ENCODE peak calls at places on chromosomes 4 and X, in six cellular contexts. One of them, this sample, is unnamed.
A peak's percentile ranks its signal among the peaks of the same experiment; 100 is the strongest.

GRCh38 chr4:189202182-189202868 is 738.3 kb upstream of the FRG1 start:
- DNase-seq in NCI-H226: no peak
- DNase-seq in NCI-H345: peak; percentile 51
- DNase-seq in T-cell: no peak
- DNase-seq in activated CD4-positive, alpha-beta T cell treated with anti-CD3 and anti-CD28 coated beads for 48 hours: peak; percentile 52
- DNase-seq in activated CD8-positive, alpha-beta memory T cell treated with anti-CD3 and anti-CD28 coated beads for 48 hours: no peak
- DNase-seq in this sample: peak; percentile 87

GRCh38 chr4:150540536-150540935 is 41.4 kb upstream of the MAB21L2 start:
- DNase-seq in NCI-H226: no peak
- DNase-seq in NCI-H345: no peak
- DNase-seq in T-cell: no peak
- DNase-seq in activated CD4-positive, alpha-beta T cell treated with anti-CD3 and anti-CD28 coated beads for 48 hours: no peak
- DNase-seq in activated CD8-positive, alpha-beta memory T cell treated with anti-CD3 and anti-CD28 coated beads for 48 hours: no peak
- DNase-seq in this sample: no peak

GRCh38 chr4:96784336-96784735 is 944.4 kb downstream of the PDHA2 start:
- DNase-seq in NCI-H226: no peak
- DNase-seq in NCI-H345: no peak
- DNase-seq in T-cell: no peak
- DNase-seq in activated CD4-positive, alpha-beta T cell treated with anti-CD3 and anti-CD28 coated beads for 48 hours: no peak
- DNase-seq in activated CD8-positive, alpha-beta memory T cell treated with anti-CD3 and anti-CD28 coated beads for 48 hours: no peak
- DNase-seq in this sample: no peak

GRCh38 chr4:180610317-180610716 is 1632.9 kb upstream of the TENM3 start:
- DNase-seq in NCI-H226: no peak
- DNase-seq in NCI-H345: no peak
- DNase-seq in T-cell: no peak
- DNase-seq in activated CD4-positive, alpha-beta T cell treated with anti-CD3 and anti-CD28 coated beads for 48 hours: no peak
- DNase-seq in activated CD8-positive, alpha-beta memory T cell treated with anti-CD3 and anti-CD28 coated beads for 48 hours: no peak
- DNase-seq in this sample: no peak

GRCh38 chr4:122000849-122001248 is 49.0 kb upstream of the TRPC3 start:
- DNase-seq in NCI-H226: no peak
- DNase-seq in NCI-H345: no peak
- DNase-seq in T-cell: no peak
- DNase-seq in activated CD4-positive, alpha-beta T cell treated with anti-CD3 and anti-CD28 coated beads for 48 hours: no peak
- DNase-seq in activated CD8-positive, alpha-beta memory T cell treated with anti-CD3 and anti-CD28 coated beads for 48 hours: no peak
- DNase-seq in this sample: no peak

GRCh38 chr4:73964862-73965611 is 16.8 kb downstream of the PF4 start:
- DNase-seq in NCI-H226: no peak
- DNase-seq in NCI-H345: no peak
- DNase-seq in T-cell: no peak
- DNase-seq in activated CD4-positive, alpha-beta T cell treated with anti-CD3 and anti-CD28 coated beads for 48 hours: no peak
- DNase-seq in activated CD8-positive, alpha-beta memory T cell treated with anti-CD3 and anti-CD28 coated beads for 48 hours: no peak
- DNase-seq in this sample: no peak

GRCh38 chr4:147831452-147832192 is 99.7 kb downstream of the ARHGAP10 start:
- DNase-seq in NCI-H226: peak; percentile 72
- DNase-seq in NCI-H345: no peak
- DNase-seq in T-cell: no peak
- DNase-seq in activated CD4-positive, alpha-beta T cell treated with anti-CD3 and anti-CD28 coated beads for 48 hours: no peak
- DNase-seq in activated CD8-positive, alpha-beta memory T cell treated with anti-CD3 and anti-CD28 coated beads for 48 hours: no peak
- DNase-seq in this sample: no peak

GRCh38 chrX:132015875-132016274 is 7.2 kb upstream of the STK26 start:
- DNase-seq in NCI-H226: no peak
- DNase-seq in NCI-H345: no peak
- DNase-seq in T-cell: no peak
- DNase-seq in activated CD4-positive, alpha-beta T cell treated with anti-CD3 and anti-CD28 coated beads for 48 hours: no peak
- DNase-seq in activated CD8-positive, alpha-beta memory T cell treated with anti-CD3 and anti-CD28 coated beads for 48 hours: no peak
- DNase-seq in this sample: no peak

GRCh38 chr4:10664408-10664807 is 20.2 kb downstream of the CLNK start:
- DNase-seq in NCI-H226: no peak
- DNase-seq in NCI-H345: no peak
- DNase-seq in T-cell: no peak
- DNase-seq in activated CD4-positive, alpha-beta T cell treated with anti-CD3 and anti-CD28 coated beads for 48 hours: no peak
- DNase-seq in activated CD8-positive, alpha-beta memory T cell treated with anti-CD3 and anti-CD28 coated beads for 48 hours: no peak
- DNase-seq in this sample: peak; percentile 38

GRCh38 chrX:151984328-151984727 is 9.9 kb upstream of the GABRE start:
- DNase-seq in NCI-H226: peak; percentile 63
- DNase-seq in NCI-H345: no peak
- DNase-seq in T-cell: no peak
- DNase-seq in activated CD4-positive, alpha-beta T cell treated with anti-CD3 and anti-CD28 coated beads for 48 hours: no peak
- DNase-seq in activated CD8-positive, alpha-beta memory T cell treated with anti-CD3 and anti-CD28 coated beads for 48 hours: no peak
- DNase-seq in this sample: peak; percentile 70

GRCh38 chr4:9924750-9925149 is 96.5 kb downstream of the SLC2A9 start:
- DNase-seq in NCI-H226: no peak
- DNase-seq in NCI-H345: peak; percentile 4
- DNase-seq in T-cell: no peak
- DNase-seq in activated CD4-positive, alpha-beta T cell treated with anti-CD3 and anti-CD28 coated beads for 48 hours: no peak
- DNase-seq in activated CD8-positive, alpha-beta memory T cell treated with anti-CD3 and anti-CD28 coated beads for 48 hours: no peak
- DNase-seq in this sample: no peak

GRCh38 chr4:127240721-127241120 is 392.0 kb upstream of the INTU start:
- DNase-seq in NCI-H226: no peak
- DNase-seq in NCI-H345: no peak
- DNase-seq in T-cell: no peak
- DNase-seq in activated CD4-positive, alpha-beta T cell treated with anti-CD3 and anti-CD28 coated beads for 48 hours: no peak
- DNase-seq in activated CD8-positive, alpha-beta memory T cell treated with anti-CD3 and anti-CD28 coated beads for 48 hours: no peak
- DNase-seq in this sample: no peak

GRCh38 chr4:175536852-175537453 is 275.1 kb downstream of the GPM6A start:
- DNase-seq in NCI-H226: no peak
- DNase-seq in NCI-H345: peak; percentile 48
- DNase-seq in T-cell: no peak
- DNase-seq in activated CD4-positive, alpha-beta T cell treated with anti-CD3 and anti-CD28 coated beads for 48 hours: no peak
- DNase-seq in activated CD8-positive, alpha-beta memory T cell treated with anti-CD3 and anti-CD28 coated beads for 48 hours: no peak
- DNase-seq in this sample: no peak

GRCh38 chr4:26369132-26370036 is 48.6 kb downstream of the RBPJ start:
- DNase-seq in NCI-H226: no peak
- DNase-seq in NCI-H345: no peak
- DNase-seq in T-cell: no peak
- DNase-seq in activated CD4-positive, alpha-beta T cell treated with anti-CD3 and anti-CD28 coated beads for 48 hours: no peak
- DNase-seq in activated CD8-positive, alpha-beta memory T cell treated with anti-CD3 and anti-CD28 coated beads for 48 hours: no peak
- DNase-seq in this sample: no peak

GRCh38 chr4:112289407-112290253 is 3.9 kb upstream of the TIFA start:
- DNase-seq in NCI-H226: no peak
- DNase-seq in NCI-H345: no peak
- DNase-seq in T-cell: no peak
- DNase-seq in activated CD4-positive, alpha-beta T cell treated with anti-CD3 and anti-CD28 coated beads for 48 hours: no peak
- DNase-seq in activated CD8-positive, alpha-beta memory T cell treated with anti-CD3 and anti-CD28 coated beads for 48 hours: no peak
- DNase-seq in this sample: no peak

GRCh38 chr4:128281354-128281753 is 6.3 kb downstream of the PGRMC2 start:
- DNase-seq in NCI-H226: no peak
- DNase-seq in NCI-H345: no peak
- DNase-seq in T-cell: no peak
- DNase-seq in activated CD4-positive, alpha-beta T cell treated with anti-CD3 and anti-CD28 coated beads for 48 hours: no peak
- DNase-seq in activated CD8-positive, alpha-beta memory T cell treated with anti-CD3 and anti-CD28 coated beads for 48 hours: no peak
- DNase-seq in this sample: no peak

GRCh38 chrX:56764975-56765791 is 36.1 kb downstream of the NBDY start:
- DNase-seq in NCI-H226: no peak
- DNase-seq in NCI-H345: no peak
- DNase-seq in T-cell: no peak
- DNase-seq in activated CD4-positive, alpha-beta T cell treated with anti-CD3 and anti-CD28 coated beads for 48 hours: peak; percentile 18
- DNase-seq in activated CD8-positive, alpha-beta memory T cell treated with anti-CD3 and anti-CD28 coated beads for 48 hours: no peak
- DNase-seq in this sample: peak; percentile 81

GRCh38 chrX:51144828-51145442 is 187.7 kb upstream of the NUDT10 start:
- DNase-seq in NCI-H226: no peak
- DNase-seq in NCI-H345: peak; percentile 8
- DNase-seq in T-cell: no peak
- DNase-seq in activated CD4-positive, alpha-beta T cell treated with anti-CD3 and anti-CD28 coated beads for 48 hours: peak; percentile 36
- DNase-seq in activated CD8-positive, alpha-beta memory T cell treated with anti-CD3 and anti-CD28 coated beads for 48 hours: no peak
- DNase-seq in this sample: no peak

GRCh38 chr4:26330186-26330787 is 9.5 kb downstream of the RBPJ start:
- DNase-seq in NCI-H226: peak; percentile 12
- DNase-seq in NCI-H345: peak; percentile 67
- DNase-seq in T-cell: no peak
- DNase-seq in activated CD4-positive, alpha-beta T cell treated with anti-CD3 and anti-CD28 coated beads for 48 hours: no peak
- DNase-seq in activated CD8-positive, alpha-beta memory T cell treated with anti-CD3 and anti-CD28 coated beads for 48 hours: no peak
- DNase-seq in this sample: no peak

GRCh38 chr4:73067971-73068394 is 1.5 kb downstream of the COX18 start:
- DNase-seq in NCI-H226: no peak
- DNase-seq in NCI-H345: no peak
- DNase-seq in T-cell: no peak
- DNase-seq in activated CD4-positive, alpha-beta T cell treated with anti-CD3 and anti-CD28 coated beads for 48 hours: peak; percentile 42
- DNase-seq in activated CD8-positive, alpha-beta memory T cell treated with anti-CD3 and anti-CD28 coated beads for 48 hours: no peak
- DNase-seq in this sample: no peak

GRCh38 chr4:17924189-17924588 is 97.4 kb downstream of the LCORL start:
- DNase-seq in NCI-H226: no peak
- DNase-seq in NCI-H345: no peak
- DNase-seq in T-cell: no peak
- DNase-seq in activated CD4-positive, alpha-beta T cell treated with anti-CD3 and anti-CD28 coated beads for 48 hours: no peak
- DNase-seq in activated CD8-positive, alpha-beta memory T cell treated with anti-CD3 and anti-CD28 coated beads for 48 hours: no peak
- DNase-seq in this sample: no peak

GRCh38 chr4:120716346-120716745 is 206.2 kb downstream of the PRDM5 start:
- DNase-seq in NCI-H226: no peak
- DNase-seq in NCI-H345: no peak
- DNase-seq in T-cell: no peak
- DNase-seq in activated CD4-positive, alpha-beta T cell treated with anti-CD3 and anti-CD28 coated beads for 48 hours: no peak
- DNase-seq in activated CD8-positive, alpha-beta memory T cell treated with anti-CD3 and anti-CD28 coated beads for 48 hours: no peak
- DNase-seq in this sample: no peak

GRCh38 chr4:40369437-40370278 is 34.5 kb downstream of the CHRNA9 start:
- DNase-seq in NCI-H226: no peak
- DNase-seq in NCI-H345: no peak
- DNase-seq in T-cell: no peak
- DNase-seq in activated CD4-positive, alpha-beta T cell treated with anti-CD3 and anti-CD28 coated beads for 48 hours: no peak
- DNase-seq in activated CD8-positive, alpha-beta memory T cell treated with anti-CD3 and anti-CD28 coated beads for 48 hours: no peak
- DNase-seq in this sample: no peak

GRCh38 chrX:17654116-17654515 is 83.2 kb upstream of the SCML1 start:
- DNase-seq in NCI-H226: no peak
- DNase-seq in NCI-H345: no peak
- DNase-seq in T-cell: peak; percentile 29
- DNase-seq in activated CD4-positive, alpha-beta T cell treated with anti-CD3 and anti-CD28 coated beads for 48 hours: peak; percentile 64
- DNase-seq in activated CD8-positive, alpha-beta memory T cell treated with anti-CD3 and anti-CD28 coated beads for 48 hours: no peak
- DNase-seq in this sample: no peak

GRCh38 chr4:102578819-102579218 is 77.7 kb downstream of the NFKB1 start:
- DNase-seq in NCI-H226: no peak
- DNase-seq in NCI-H345: no peak
- DNase-seq in T-cell: no peak
- DNase-seq in activated CD4-positive, alpha-beta T cell treated with anti-CD3 and anti-CD28 coated beads for 48 hours: no peak
- DNase-seq in activated CD8-positive, alpha-beta memory T cell treated with anti-CD3 and anti-CD28 coated beads for 48 hours: no peak
- DNase-seq in this sample: no peak

GRCh38 chr4:38529189-38530115 is 134.5 kb upstream of the KLF3 start:
- DNase-seq in NCI-H226: no peak
- DNase-seq in NCI-H345: peak; percentile 65
- DNase-seq in T-cell: peak; percentile 50
- DNase-seq in activated CD4-positive, alpha-beta T cell treated with anti-CD3 and anti-CD28 coated beads for 48 hours: peak; percentile 68
- DNase-seq in activated CD8-positive, alpha-beta memory T cell treated with anti-CD3 and anti-CD28 coated beads for 48 hours: no peak
- DNase-seq in this sample: no peak

GRCh38 chrX:123797543-123798447 is 62.1 kb upstream of the XIAP start:
- DNase-seq in NCI-H226: no peak
- DNase-seq in NCI-H345: no peak
- DNase-seq in T-cell: no peak
- DNase-seq in activated CD4-positive, alpha-beta T cell treated with anti-CD3 and anti-CD28 coated beads for 48 hours: no peak
- DNase-seq in activated CD8-positive, alpha-beta memory T cell treated with anti-CD3 and anti-CD28 coated beads for 48 hours: no peak
- DNase-seq in this sample: no peak

This sample was measured in lower leg skin.